ENCODE peak calls at places on chromosomes 4 and X, in six cellular contexts. M is fibroblast of lung, O is hepatocyte, Z is Karpas-422, R is IMR-90, A is SK-N-SH. C is an unnamed sample.

GRCh38 chr4:7625073-7625472 is 190.3 kb upstream of the PSAPL1 start:
- DNase-seq in M (peak), O (no peak), Z (no peak), R (peak), A (no peak), C (no peak)

GRCh38 chrX:109660756-109661155 is 35.8 kb upstream of the KCNE5 start:
- DNase-seq in M (no peak), O (no peak), Z (no peak), R (peak), A (no peak), C (no peak)

GRCh38 chr4:31160146-31160545 is 440.0 kb downstream of the PCDH7 start:
- DNase-seq in M (peak), O (no peak), Z (no peak), R (no peak), A (no peak), C (no peak)

GRCh38 chrX:110258552-110258951 is 59.3 kb downstream of the AMMECR1 start:
- DNase-seq in M (peak), O (no peak), Z (no peak), R (peak), A (no peak), C (no peak)

GRCh38 chr4:170374770-170375169 is 285.0 kb upstream of the AADAT start:
- DNase-seq in M (no peak), O (peak), Z (peak), R (no peak), A (peak), C (no peak)

GRCh38 chr4:48815483-48815882 is 15.4 kb upstream of the OCIAD1 start:
- DNase-seq in M (no peak), O (no peak), Z (no peak), R (no peak), A (no peak), C (no peak)

GRCh38 chr4:70737409-70737808 is 15.6 kb downstream of the RUFY3 start:
- DNase-seq in M (no peak), O (no peak), Z (no peak), R (no peak), A (no peak), C (no peak)

GRCh38 chr4:79576480-79576803 is 168.4 kb upstream of the GK2 start:
- DNase-seq in M (peak), O (peak), Z (peak), R (peak), A (peak), C (no peak)

GRCh38 chr4:6272863-6273660 is 3.4 kb downstream of the WFS1 start:
- DNase-seq in M (peak), O (peak), Z (no peak), R (peak), A (peak), C (no peak)

GRCh38 chr4:20430555-20430954 is 178.8 kb downstream of the SLIT2 start:
- DNase-seq in M (peak), O (no peak), Z (no peak), R (peak), A (no peak), C (no peak)

GRCh38 chr4:116180056-116180690 is 905.2 kb downstream of the TRAM1L1 start:
- DNase-seq in M (no peak), O (peak), Z (peak), R (no peak), A (peak), C (no peak)

GRCh38 chrX:79081895-79082512 is 62.5 kb upstream of the GPR174 start:
- DNase-seq in M (peak), O (peak), Z (peak), R (peak), A (peak), C (no peak)

GRCh38 chrX:11760958-11761357 is 2.9 kb downstream of the MSL3 start:
- DNase-seq in M (no peak), O (no peak), Z (no peak), R (no peak), A (no peak), C (no peak)

GRCh38 chrX:154029439-154029838 is 9.7 kb upstream of the IRAK1 start:
- DNase-seq in M (no peak), O (no peak), Z (no peak), R (no peak), A (no peak), C (no peak)

GRCh38 chr4:124262211-124263179 is 450.0 kb downstream of the ANKRD50 start:
- DNase-seq in M (peak), O (peak), Z (peak), R (peak), A (peak), C (peak)

GRCh38 chrX:56800801-56801200 is 71.8 kb downstream of the NBDY start:
- DNase-seq in M (no peak), O (no peak), Z (peak), R (no peak), A (peak), C (no peak)

GRCh38 chr4:103478210-103478609 is 241.6 kb downstream of the TACR3 start:
- DNase-seq in M (no peak), O (no peak), Z (no peak), R (no peak), A (no peak), C (no peak)

GRCh38 chr4:183905593-183906485 is 732 bp downstream of the STOX2 start:
- DNase-seq in M (peak), O (peak), Z (no peak), R (peak), A (peak), C (peak)

GRCh38 chr4:104942990-104943758 is 203.5 kb upstream of the TET2 start:
- DNase-seq in M (peak), O (no peak), Z (no peak), R (no peak), A (no peak), C (no peak)

GRCh38 chr4:158871050-158871724 is 102.4 kb downstream of the FNIP2 start:
- DNase-seq in M (peak), O (no peak), Z (no peak), R (no peak), A (peak), C (no peak)

GRCh38 chrX:154321624-154322023 is 26.0 kb downstream of the TKTL1 start:
- DNase-seq in M (no peak), O (no peak), Z (no peak), R (no peak), A (no peak), C (no peak)

GRCh38 chrX:40094041-40094899 is 3.5 kb downstream of the BCOR start:
- DNase-seq in M (peak), O (peak), Z (no peak), R (peak), A (peak), C (peak)

GRCh38 chr4:106314960-106315359 is 1.0 kb downstream of the TBCK start:
- DNase-seq in M (no peak), O (no peak), Z (no peak), R (no peak), A (no peak), C (no peak)

GRCh38 chr4:99685234-99685633 is 27.6 kb upstream of the C4orf54 start:
- DNase-seq in M (no peak), O (no peak), Z (no peak), R (no peak), A (no peak), C (no peak)

GRCh38 chrX:66728818-66729271 is 90.0 kb upstream of the EDA2R start:
- DNase-seq in M (peak), O (peak), Z (peak), R (peak), A (peak), C (peak)

GRCh38 chr4:763191-763810 is 57.7 kb downstream of the PCGF3 start:
- DNase-seq in M (no peak), O (no peak), Z (no peak), R (no peak), A (no peak), C (no peak)

DNA sequence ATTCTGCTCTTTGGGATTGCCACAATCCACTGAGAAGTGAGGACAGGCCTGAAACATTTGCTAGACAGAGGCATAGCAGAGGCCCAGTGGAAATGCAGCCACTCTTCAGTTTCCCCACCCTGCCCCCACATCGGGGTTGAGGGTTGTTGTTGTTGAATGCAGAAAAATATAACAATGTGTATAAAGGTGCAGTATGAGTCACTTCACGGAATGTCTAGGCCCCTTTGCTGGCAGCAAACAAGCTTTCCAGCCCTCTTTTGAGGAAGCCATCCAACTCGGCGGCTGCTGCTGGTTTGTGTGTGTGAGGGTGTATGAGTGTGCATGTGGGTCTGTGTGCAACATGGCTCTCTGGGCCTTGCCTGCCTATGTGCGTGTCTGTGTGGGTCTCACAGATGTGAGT is 8.1 kb upstream of the ELF4 start:
- DNase-seq in M (peak), O (peak), Z (peak), R (peak), A (no peak), C (no peak)
- H3K27ac ChIP-seq in M (peak), O (peak), Z (no peak), R (peak), A (no peak), C (no peak)

GRCh38 chr4:40750461-40751258 is 905 bp downstream of the NSUN7 start:
- DNase-seq in M (peak), O (peak), Z (no peak), R (no peak), A (peak), C (no peak)
- H3K27ac ChIP-seq in M (no peak), O (peak), Z (no peak), R (no peak), A (no peak), C (no peak)

DNA sequence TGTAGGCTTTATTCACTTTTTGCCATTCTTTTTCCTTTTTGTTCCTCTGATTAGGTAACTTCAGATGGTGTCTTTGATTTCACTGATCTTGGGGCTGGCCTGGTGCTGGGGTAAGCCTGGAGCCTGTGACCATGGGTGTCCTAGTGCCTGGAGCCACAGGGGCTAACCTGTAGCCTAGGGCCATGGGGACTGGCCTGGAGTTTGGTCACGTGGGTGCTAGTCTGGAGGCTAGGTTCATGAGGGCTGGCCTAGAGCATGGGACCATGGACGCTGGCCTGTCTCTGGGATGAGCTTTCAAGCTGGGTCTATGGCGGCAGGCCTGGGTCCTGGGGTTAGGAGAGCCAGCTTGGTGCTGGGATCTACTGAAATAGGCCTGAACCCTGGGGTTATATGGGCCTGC is 32.2 kb upstream of the ALG13 start:
- DNase-seq in M (no peak), O (no peak), Z (no peak), R (no peak), A (no peak), C (no peak)
- H3K27ac ChIP-seq in M (no peak), O (no peak), Z (no peak), R (no peak), A (no peak), C (no peak)

GRCh38 chrX:81259008-81259713 is 57.3 kb downstream of the SH3BGRL start:
- DNase-seq in M (peak), O (no peak), Z (no peak), R (peak), A (no peak), C (no peak)
- H3K27ac ChIP-seq in M (peak), O (peak), Z (no peak), R (peak), A (no peak), C (no peak)

DNA sequence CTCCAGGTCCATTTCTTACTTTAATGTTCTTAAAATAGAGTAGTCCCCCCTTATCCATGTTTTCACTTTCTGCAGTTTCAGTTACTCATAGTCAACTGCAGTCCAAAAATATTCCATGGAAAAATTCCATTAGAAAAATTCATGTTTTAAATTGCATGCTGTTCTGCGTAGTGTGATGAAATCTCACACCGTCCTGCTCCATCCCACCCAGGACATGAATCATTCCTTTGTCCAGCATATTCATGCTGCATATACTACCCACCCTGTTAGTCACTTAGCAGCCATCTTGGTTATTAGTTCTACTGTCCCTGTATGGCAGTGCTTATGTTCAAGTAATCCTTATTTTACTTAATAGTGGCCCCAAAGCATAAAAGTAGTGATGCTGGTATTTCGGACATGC is 5.4 kb upstream of the PDLIM5 start:
- DNase-seq in M (peak), O (no peak), Z (no peak), R (peak), A (no peak), C (no peak)
- H3K27ac ChIP-seq in M (peak), O (no peak), Z (no peak), R (no peak), A (peak), C (no peak)

DNA sequence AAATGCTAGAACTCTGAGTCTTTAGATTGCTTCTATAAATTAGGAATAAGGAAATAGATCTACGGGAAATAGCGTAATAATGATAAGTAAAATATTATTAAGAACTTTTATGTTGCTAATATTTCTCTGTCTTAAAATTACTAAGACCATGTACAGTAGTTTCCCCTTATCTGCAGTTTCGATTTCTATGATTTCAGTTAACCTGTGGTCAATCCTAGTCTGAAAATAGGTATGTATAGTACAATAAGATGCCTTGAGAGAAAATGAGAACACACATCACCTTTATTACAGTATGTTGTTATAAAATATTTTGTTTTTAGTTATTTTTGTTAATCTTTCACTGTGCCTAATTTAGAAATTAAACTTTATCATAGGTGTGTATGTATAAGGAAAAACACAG is 92.6 kb downstream of the CCSER1 start:
- DNase-seq in M (no peak), O (no peak), Z (no peak), R (no peak), A (no peak), C (no peak)
- H3K27ac ChIP-seq in M (no peak), O (no peak), Z (no peak), R (no peak), A (no peak), C (no peak)

DNA sequence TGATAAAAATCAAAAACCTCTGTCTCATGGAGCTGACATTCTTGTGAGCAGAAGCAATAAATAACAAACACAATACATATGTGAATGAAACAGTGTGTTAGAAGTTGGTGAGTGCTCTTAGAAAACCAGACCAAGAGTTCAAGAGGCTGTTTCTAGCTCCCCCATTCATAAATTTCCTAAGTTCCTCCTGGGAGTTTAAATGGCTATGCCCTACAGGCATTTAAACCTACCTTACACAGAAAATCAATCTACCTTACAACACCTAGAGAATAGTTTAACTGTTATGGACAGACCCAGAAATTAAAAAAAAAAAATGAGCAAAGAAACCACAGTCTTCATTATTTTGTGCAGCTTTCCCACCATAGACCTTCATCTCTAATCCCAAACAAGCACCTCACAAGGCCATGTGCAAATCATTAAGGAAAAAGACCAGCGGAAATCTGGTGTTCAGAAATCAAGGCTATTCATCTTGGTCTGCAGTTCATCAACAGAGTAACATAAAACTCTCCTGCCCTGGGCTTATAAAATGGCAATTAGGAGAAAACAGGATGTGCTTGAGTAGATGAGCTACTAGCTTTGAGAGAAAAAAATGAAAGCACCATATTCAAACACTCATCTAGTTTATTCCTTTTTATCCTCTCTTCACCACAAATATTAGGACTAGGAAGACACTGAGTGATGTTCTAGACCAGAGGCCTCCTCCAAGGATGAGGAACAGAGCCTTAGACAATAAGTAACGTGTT is 147.2 kb downstream of the SHROOM3 start:
- DNase-seq in M (no peak), O (no peak), Z (no peak), R (no peak), A (peak), C (no peak)
- H3K27ac ChIP-seq in M (no peak), O (peak), Z (no peak), R (no peak), A (peak), C (no peak)

GRCh38 chr4:40306203-40306602 is 28.9 kb upstream of the CHRNA9 start:
- DNase-seq in M (no peak), O (no peak), Z (peak), R (no peak), A (no peak), C (no peak)

GRCh38 chr4:40305329-40306193 is 29.6 kb upstream of the CHRNA9 start:
- DNase-seq in M (no peak), O (no peak), Z (peak), R (no peak), A (no peak), C (no peak)

GRCh38 chr4:40307627-40308497 is 27.3 kb upstream of the CHRNA9 start:
- DNase-seq in M (no peak), O (no peak), Z (peak), R (no peak), A (no peak), C (no peak)

GRCh38 chr4:40308528-40309122 is 26.5 kb upstream of the CHRNA9 start:
- DNase-seq in M (no peak), O (no peak), Z (peak), R (no peak), A (no peak), C (no peak)

GRCh38 chr4:40306991-40307390 is 28.1 kb upstream of the CHRNA9 start:
- DNase-seq in M (no peak), O (no peak), Z (peak), R (no peak), A (no peak), C (no peak)
- H3K27ac ChIP-seq in M (no peak), O (no peak), Z (peak), R (no peak), A (no peak), C (no peak)

C was measured in caudate nucleus.